ENCODE peak calls at places on chromosomes 12 and 14, in five cellular contexts. W is lower leg skin, O is PC-3, I is neural progenitor cell, D is tibial artery. A is an unnamed sample.

GRCh38 chr14:45787167-45787566 is 534.2 kb upstream of the MIS18BP1 start:
- DNase-seq in W (no peak), O (no peak), I (no peak), D (no peak), A (no peak)

GRCh38 chr14:22463763-22464173 is 125.3 kb downstream of the DAD1 start:
- DNase-seq in W (no peak), O (no peak), I (no peak), D (no peak), A (no peak)

GRCh38 chr12:56150563-56150962 is 1.8 kb upstream of the MYL6B start:
- DNase-seq in W (no peak), O (peak; percentile 41), I (no peak), D (no peak), A (no peak)

GRCh38 chr12:25771062-25771461 is 187.4 kb upstream of the RASSF8 start:
- DNase-seq in W (no peak), O (peak; percentile 17), I (no peak), D (no peak), A (peak; percentile 4)

GRCh38 chr14:95382747-95383146 is 63.0 kb upstream of the CLMN start:
- DNase-seq in W (peak; percentile 46), O (no peak), I (no peak), D (no peak), A (no peak)

GRCh38 chr14:103858063-103858820 is 10.9 kb upstream of the PPP1R13B start:
- DNase-seq in W (no peak), O (no peak), I (no peak), D (no peak), A (no peak)

GRCh38 chr14:89504602-89505320 is 87.7 kb upstream of the FOXN3 start:
- DNase-seq in W (peak; percentile 68), O (peak; percentile 35), I (no peak), D (no peak), A (no peak)

GRCh38 chr14:22837059-22837749 is 819 bp downstream of the MMP14 start:
- DNase-seq in W (no peak), O (peak; percentile 63), I (peak; percentile 53), D (peak; percentile 88), A (no peak)

GRCh38 chr14:66216763-66217162 is 269.4 kb upstream of the CCDC196 start:
- DNase-seq in W (no peak), O (peak; percentile 15), I (peak; percentile 41), D (no peak), A (no peak)

GRCh38 chr12:124026755-124027745 is 54.0 kb downstream of the ZNF664 start:
- DNase-seq in W (no peak), O (peak; percentile 76), I (no peak), D (no peak), A (no peak)

DNA sequence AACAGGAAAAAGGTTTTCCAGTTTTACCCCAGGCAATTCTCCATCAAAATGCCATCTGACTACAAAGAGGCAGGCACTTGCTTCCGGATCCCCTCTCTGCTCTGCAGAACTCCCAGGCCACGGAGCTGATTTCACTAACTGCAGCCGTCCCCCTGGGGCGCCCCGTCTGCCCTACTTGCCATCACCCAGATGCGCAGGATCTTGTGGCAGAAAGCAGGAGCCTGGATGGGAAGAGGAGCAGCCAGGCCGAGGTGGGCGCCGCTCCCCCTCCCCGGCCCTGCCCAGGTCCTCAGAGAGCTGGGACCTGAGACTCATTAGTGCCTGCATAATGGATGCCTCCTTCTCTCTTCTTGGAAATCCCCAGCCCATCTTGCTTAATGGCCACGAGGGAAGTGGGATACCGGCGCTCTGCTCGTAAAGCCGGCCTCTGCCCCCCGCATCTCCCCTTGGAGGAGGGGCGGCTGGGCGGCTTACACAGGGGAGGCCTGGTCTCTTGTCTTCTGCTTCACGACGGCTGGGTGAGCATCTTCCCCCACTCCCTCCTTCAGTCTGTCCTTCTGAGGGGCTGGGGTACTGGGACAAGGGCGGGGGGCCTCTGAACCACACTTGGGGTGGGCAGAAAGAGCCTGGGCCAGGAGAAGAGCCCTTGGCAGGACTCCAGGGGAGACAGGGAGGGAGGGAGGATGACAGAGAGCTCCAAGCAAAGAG is 19.6 kb upstream of the EML1 start:
- DNase-seq in W (peak; percentile 82), O (no peak), I (peak; percentile 44), D (peak; percentile 34), A (no peak)
- H3K4me3 ChIP-seq in W (no peak overlapping the region), O (no peak overlapping the region), I (no peak overlapping the region), D (no peak overlapping the region), A (no peak overlapping the region)

GRCh38 chr14:52683985-52684520 is 11.3 kb downstream of the ERO1A start:
- DNase-seq in W (no peak), O (no peak), I (no peak), D (no peak), A (no peak)

GRCh38 chr14:52678591-52678990 is 16.8 kb downstream of the ERO1A start:
- DNase-seq in W (no peak), O (peak; percentile 56), I (no peak), D (no peak), A (no peak)
- TF ChIP-seq CTCF in W (no peak), O (peak; percentile 76), I (peak; percentile 47), D (no peak), A (peak; percentile 46)

DNA sequence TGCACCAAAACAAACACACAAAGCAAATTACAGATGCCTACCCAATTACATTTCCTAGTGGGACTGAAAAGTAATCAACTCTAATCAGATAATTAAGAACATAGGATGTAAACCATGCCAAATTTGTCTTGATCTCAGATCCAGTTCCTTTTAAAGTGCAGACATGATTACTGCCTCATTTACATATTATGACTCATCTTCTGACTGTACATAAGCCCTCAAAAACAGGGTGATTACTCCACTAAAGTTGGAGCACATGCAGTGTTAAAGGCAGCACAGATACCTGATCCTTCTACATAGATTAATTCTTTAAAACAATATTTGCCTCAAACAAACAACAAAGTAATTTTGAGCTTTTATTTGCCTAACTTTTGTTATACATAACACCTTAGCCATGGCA is 337.2 kb downstream of the RPS29 start:
- DNase-seq in W (no peak), O (peak; percentile 9), I (no peak), D (no peak), A (no peak)
- H3K4me3 ChIP-seq in W (no peak overlapping the region), O (no peak overlapping the region), I (no peak overlapping the region), D (no peak overlapping the region), A (no peak overlapping the region)

GRCh38 chr12:52813885-52814709 is at the start of gene KRT4:
- DNase-seq in W (no peak), O (peak; percentile 61), I (no peak), D (no peak), A (no peak)

GRCh38 chr12:52812073-52812400 is 1.9 kb downstream of the KRT4 start:
- DNase-seq in W (no peak), O (no peak), I (no peak), D (no peak), A (no peak)

GRCh38 chr12:52814710-52815155 is 817 bp upstream of the KRT4 start:
- DNase-seq in W (no peak), O (no peak), I (no peak), D (no peak), A (no peak)

GRCh38 chr12:52812749-52813148 is 1.2 kb downstream of the KRT4 start:
- DNase-seq in W (no peak), O (no peak), I (no peak), D (no peak), A (no peak)

GRCh38 chr12:52813203-52813819 is 605 bp downstream of the KRT4 start:
- DNase-seq in W (no peak), O (no peak), I (no peak), D (no peak), A (no peak)
- TF ChIP-seq CTCF in W (no peak), O (no peak), I (no peak), D (no peak), A (no peak)

DNA sequence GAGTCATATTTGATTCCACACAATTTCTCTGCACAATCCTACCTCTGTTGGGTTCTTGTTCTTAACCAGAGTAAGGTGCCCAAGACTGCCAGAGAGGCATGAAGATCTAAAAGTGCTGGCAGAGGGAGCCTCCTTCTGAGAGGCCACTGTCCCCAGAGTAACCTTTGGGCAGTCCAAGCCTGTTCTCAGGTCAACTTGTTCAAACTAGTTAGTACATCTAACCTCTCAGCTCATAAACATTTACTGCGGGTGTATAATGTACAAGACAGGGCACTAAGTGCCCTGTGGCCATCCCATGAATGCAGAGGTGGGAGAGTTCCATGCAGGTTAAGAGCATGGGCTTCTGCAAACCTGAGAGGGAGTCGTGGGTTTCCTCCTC is 4.7 kb downstream of the VDR start:
- DNase-seq in W (no peak), O (no peak), I (no peak), D (no peak), A (no peak)
- H3K4me3 ChIP-seq in W (no peak overlapping the region), O (no peak overlapping the region), I (no peak overlapping the region), D (no peak overlapping the region), A (no peak overlapping the region)

DNA sequence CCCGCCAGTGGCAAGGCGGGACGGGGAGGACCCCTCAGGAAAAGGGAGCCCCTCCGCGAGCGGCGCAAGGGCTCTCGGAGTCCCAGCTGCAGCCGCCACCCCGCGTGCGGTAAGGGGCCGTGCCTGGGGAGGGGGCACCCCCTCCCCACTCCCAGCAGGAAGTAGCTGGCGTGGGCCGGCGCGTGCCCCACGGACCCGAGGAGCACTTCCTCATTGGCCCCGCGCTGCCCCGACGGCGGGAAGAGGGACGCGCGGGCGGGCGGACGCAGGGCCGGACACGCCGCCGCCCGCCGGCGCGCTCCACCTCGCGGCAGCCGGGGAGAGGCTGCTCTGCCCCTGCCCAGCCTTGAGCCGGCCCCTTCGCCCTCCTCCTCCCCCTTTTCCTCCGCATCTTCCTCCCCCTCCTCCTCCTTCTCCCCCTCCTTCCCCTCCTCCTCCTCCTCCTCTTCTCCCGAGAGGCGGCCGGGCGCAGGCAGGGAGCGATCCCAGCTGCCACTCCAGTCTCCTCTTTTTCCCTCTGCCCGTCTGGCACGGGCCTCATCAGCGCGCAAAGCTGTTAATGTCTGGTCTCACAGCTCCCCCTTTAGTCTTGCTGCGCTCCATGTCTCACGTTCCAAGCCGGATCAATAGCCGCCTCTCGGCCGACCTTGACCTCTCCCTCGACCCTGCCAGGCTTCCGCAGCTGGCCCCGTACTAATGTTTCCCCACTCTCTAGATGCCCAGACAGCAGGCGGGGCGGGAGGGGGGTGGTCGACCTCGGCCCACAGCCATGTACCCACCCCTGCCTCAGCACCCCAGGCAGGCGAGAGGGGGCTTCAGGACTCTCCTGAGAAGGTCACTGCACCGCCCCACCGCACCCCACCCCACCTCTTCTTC is 2.6 kb upstream of the BCL11B start:
- DNase-seq in W (peak; percentile 96), O (peak; percentile 55), I (peak; percentile 97), D (peak; percentile 72), A (no peak)
- TF ChIP-seq CTCF in W (peak; percentile 58), O (peak; percentile 36), I (peak; percentile 65), D (no peak), A (no peak)

GRCh38 chr14:59004012-59004411 is 184.5 kb upstream of the DAAM1 start:
- DNase-seq in W (no peak), O (peak; percentile 30), I (peak; percentile 12), D (no peak), A (no peak)
- H3K4me3 ChIP-seq in W (no peak overlapping the region), O (no peak overlapping the region), I (no peak overlapping the region), D (no peak overlapping the region), A (no peak overlapping the region)

A was measured in GM12864.